ENCODE peak calls at places on chromosomes 1 and 21, in ten cellular contexts. W is activated T-helper 9 cell treated with anti-CD3 and anti-CD28 coated beads, Interleukin-2, amount 50 U/mL, for 16 hours; G is fibroblast of lung; K is HT1080; V is K562; S is breast epithelium; Q is lung; D is NCI-H2171 treated with DMSO at 0.1 percent for 48 hours; P is ELR; Y is C1 segment of cervical spinal cord. C is an unnamed sample.

GRCh38 chr1:26064591-26064990 is 2.8 kb downstream of the TRIM63 start:
- DNase-seq in W (no peak), G (no peak), K (no peak), V (no peak), S (no peak), Q (no peak), D (no peak), P (peak), Y (no peak), C (no peak)

GRCh38 chr21:44991538-44992483 is 52.0 kb downstream of the SLX9 start:
- DNase-seq in W (no peak), G (peak), K (no peak), V (no peak), S (no peak), Q (no peak), D (no peak), P (no peak), Y (no peak), C (no peak)

GRCh38 chr1:227356582-227357228 is 38.4 kb upstream of the CDC42BPA start:
- DNase-seq in W (no peak), G (no peak), K (peak), V (peak), S (no peak), Q (no peak), D (no peak), P (peak), Y (no peak), C (no peak)

GRCh38 chr21:45892156-45892919 is 89.2 kb upstream of the COL6A1 start:
- DNase-seq in W (no peak), G (no peak), K (no peak), V (no peak), S (no peak), Q (no peak), D (no peak), P (no peak), Y (no peak), C (no peak)

GRCh38 chr1:241470908-241471610 is 48.5 kb downstream of the FH start:
- DNase-seq in W (no peak), G (no peak), K (no peak), V (no peak), S (no peak), Q (no peak), D (no peak), P (no peak), Y (no peak), C (no peak)

GRCh38 chr1:236952279-236953003 is 51.8 kb downstream of the MT1HL1 start:
- DNase-seq in W (no peak), G (no peak), K (no peak), V (no peak), S (no peak), Q (no peak), D (no peak), P (no peak), Y (no peak), C (no peak)

GRCh38 chr1:111605553-111605952 is 14.0 kb upstream of the RAP1A start:
- DNase-seq in W (no peak), G (peak), K (no peak), V (no peak), S (no peak), Q (no peak), D (no peak), P (no peak), Y (no peak), C (no peak)

GRCh38 chr1:55610203-55610602 is 395.0 kb upstream of the USP24 start:
- DNase-seq in W (no peak), G (no peak), K (no peak), V (no peak), S (no peak), Q (no peak), D (no peak), P (no peak), Y (no peak), C (no peak)

GRCh38 chr1:33836911-33837310 is 27.0 kb upstream of the HMGB4 start:
- DNase-seq in W (no peak), G (no peak), K (no peak), V (no peak), S (no peak), Q (no peak), D (no peak), P (no peak), Y (no peak), C (no peak)

GRCh38 chr1:101567582-101568189 is 330.9 kb downstream of the S1PR1 start:
- DNase-seq in W (peak), G (peak), K (peak), V (peak), S (no peak), Q (no peak), D (peak), P (peak), Y (no peak), C (peak)

C was measured in foreskin melanocyte.